ENCODE peak calls at places on chromosomes 5 and 9, in four cellular contexts. N is K562, A is HepG2, M is HCT116. Q is an unnamed sample. For H3K9me3, the result is how much of the 10 kb centered on the place peaks cover.

GRCh38 chr5:33690736-33691135 is 201.1 kb downstream of the ADAMTS12 start:
- DNase-seq in N (no peak), A (no peak), M (no peak), Q (no peak)

GRCh38 chr5:166936351-166936750 is 1355.1 kb upstream of the WWC1 start:
- DNase-seq in N (no peak), A (no peak), M (no peak), Q (no peak)

GRCh38 chr5:144139586-144139985 is 30.9 kb downstream of the YIPF5 start:
- DNase-seq in N (no peak), A (no peak), M (no peak), Q (no peak)

GRCh38 chr5:343461-344401 is 22.2 kb downstream of the AHRR start:
- DNase-seq in N (no peak), A (peak), M (peak), Q (no peak)

GRCh38 chr5:139650689-139651501 is 2.7 kb downstream of the CXXC5 start:
- DNase-seq in N (peak), A (peak), M (no peak), Q (no peak)

GRCh38 chr5:174396541-174396940 is 327.8 kb upstream of the MSX2 start:
- DNase-seq in N (no peak), A (no peak), M (no peak), Q (no peak)

GRCh38 chr9:97132865-97133264 is 93.9 kb upstream of the CTSV start:
- DNase-seq in N (no peak), A (no peak), M (no peak), Q (no peak)

GRCh38 chr9:4034404-4034803 is 265.5 kb downstream of the GLIS3 start:
- DNase-seq in N (no peak), A (no peak), M (no peak), Q (no peak)

GRCh38 chr9:97696025-97696822 is 916 bp downstream of the XPA start:
- DNase-seq in N (no peak), A (peak), M (no peak), Q (no peak)

GRCh38 chr5:167587768-167588167 is 703.7 kb upstream of the WWC1 start:
- DNase-seq in N (no peak), A (peak), M (peak), Q (no peak)

GRCh38 chr5:25646421-25647341 is 1001.9 kb upstream of the CDH10 start:
- DNase-seq in N (no peak), A (no peak), M (no peak), Q (no peak)

GRCh38 chr5:98773464-98774191 is at the start of gene RGMB:
- DNase-seq in N (peak), A (peak), M (peak), Q (peak)
- TF ChIP-seq REST in N (no peak), A (no peak), M (no peak), Q (no peak)

GRCh38 chr5:179089502-179089901 is 29.3 kb downstream of the ZNF354C start:
- DNase-seq in N (no peak), A (no peak), M (no peak), Q (no peak)
- H3K9me3 ChIP-seq in N (under half), A (half or more), M (under half), Q (under half)

DNA sequence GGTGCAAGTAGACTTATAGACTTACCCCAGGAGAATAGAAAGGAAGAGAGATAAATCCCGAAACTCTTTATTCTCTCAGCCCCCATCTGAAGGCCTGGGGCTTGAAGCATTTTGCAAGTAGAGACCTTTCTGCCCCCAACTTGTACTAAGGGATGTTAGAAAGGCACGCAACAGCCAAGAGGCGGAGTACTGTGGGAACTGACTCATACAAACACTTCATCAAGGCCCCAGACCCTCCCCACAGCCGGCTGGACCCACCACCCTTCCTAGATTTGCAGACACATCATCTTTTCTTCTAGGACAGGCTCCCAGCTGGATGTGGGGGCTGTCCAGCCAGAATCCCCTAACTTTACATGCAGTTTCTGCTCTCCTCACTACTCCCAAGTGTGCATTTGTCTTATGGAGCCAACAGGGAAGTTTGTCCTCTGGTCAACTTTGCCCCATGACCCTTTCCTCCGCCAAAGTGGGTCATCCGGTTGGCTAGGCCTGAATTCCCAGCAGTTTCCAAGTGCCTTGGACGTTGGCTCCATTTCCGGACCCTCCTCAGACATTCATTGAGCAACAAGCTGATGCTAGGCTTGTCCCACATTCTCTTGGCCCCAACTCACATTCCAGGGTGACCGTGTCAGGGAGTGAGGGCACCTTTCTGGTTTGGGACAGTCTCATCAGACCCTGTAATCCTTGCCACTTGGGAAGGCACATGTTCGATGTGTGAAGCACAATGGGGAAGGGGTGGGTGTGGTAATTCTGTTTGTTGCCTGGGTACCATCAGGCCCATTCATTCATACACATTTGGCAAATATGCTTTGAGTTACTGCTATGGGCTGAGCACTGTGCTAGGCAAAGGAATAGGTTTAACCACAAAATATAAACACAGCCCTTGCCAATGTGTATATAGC is 64.6 kb downstream of the ABLIM3 start:
- DNase-seq in N (no peak), A (no peak), M (no peak), Q (no peak)
- TF ChIP-seq TCF7L2 in N (no peak), A (no peak), M (no peak), Q (no peak)

GRCh38 chr9:83291196-83291595 is 228.3 kb upstream of the RASEF start:
- DNase-seq in N (no peak), A (no peak), M (no peak), Q (no peak)

GRCh38 chr9:83299094-83299493 is 236.2 kb upstream of the RASEF start:
- DNase-seq in N (no peak), A (no peak), M (no peak), Q (no peak)

GRCh38 chr9:83294816-83295215 is 231.9 kb upstream of the RASEF start:
- DNase-seq in N (no peak), A (no peak), M (no peak), Q (no peak)

GRCh38 chr9:83299556-83299955 is 236.6 kb upstream of the RASEF start:
- DNase-seq in N (no peak), A (no peak), M (no peak), Q (no peak)

GRCh38 chr9:83296123-83296522 is 233.2 kb upstream of the RASEF start:
- DNase-seq in N (no peak), A (no peak), M (no peak), Q (no peak)
- TF ChIP-seq REST in N (no peak), A (peak), M (peak), Q (peak)

GRCh38 chr5:117376748-117377147 is 802.1 kb upstream of the SEMA6A start:
- DNase-seq in N (no peak), A (no peak), M (no peak), Q (no peak)
- H3K9me3 ChIP-seq in N (under half), A (under half), M (under half), Q (under half)

GRCh38 chr5:81097733-81098132 is 135.4 kb upstream of the CKMT2 start:
- DNase-seq in N (no peak), A (no peak), M (no peak), Q (no peak)
- TF ChIP-seq TCF7L2 in N (no peak), A (no peak), M (no peak), Q (no peak)

Q was measured in Panc1.